ENCODE peak calls at places on chromosomes 2 and 18, in nine cellular contexts. T, Q, L, Y, I, E, G, R and K are unnamed samples.

GRCh38 chr18:51897884-51898283 is 442.1 kb upstream of the DCC start:
- DNase-seq in T (no peak), Q (no peak), L (no peak), Y (no peak), I (no peak), E (no peak), G (no peak), R (no peak), K (no peak)

GRCh38 chr2:62383843-62384242 is 122.2 kb downstream of the TMEM17 start:
- DNase-seq in T (no peak), Q (no peak), L (no peak), Y (no peak), I (peak), E (no peak), G (no peak), R (no peak), K (no peak)

GRCh38 chr2:200086911-200087310 is 131.5 kb downstream of the MAIP1 start:
- DNase-seq in T (no peak), Q (no peak), L (no peak), Y (no peak), I (peak), E (no peak), G (no peak), R (no peak), K (no peak)

GRCh38 chr18:74496508-74497307 is 545 bp downstream of the CNDP2 start:
- DNase-seq in T (peak), Q (no peak), L (peak), Y (peak), I (peak), E (peak), G (no peak), R (peak), K (no peak)

GRCh38 chr2:25279091-25279651 is 62.6 kb downstream of the DNMT3A start:
- DNase-seq in T (peak), Q (peak), L (no peak), Y (peak), I (peak), E (peak), G (no peak), R (peak), K (no peak)

GRCh38 chr2:172299741-172300140 is 127.6 kb upstream of the ITGA6 start:
- DNase-seq in T (no peak), Q (no peak), L (no peak), Y (no peak), I (no peak), E (peak), G (no peak), R (peak), K (peak)

GRCh38 chr2:15306706-15307105 is 254.4 kb downstream of the NBAS start:
- DNase-seq in T (no peak), Q (no peak), L (no peak), Y (no peak), I (peak), E (peak), G (no peak), R (no peak), K (no peak)

GRCh38 chr2:104736026-104736425 is 117.9 kb upstream of the POU3F3 start:
- DNase-seq in T (no peak), Q (no peak), L (no peak), Y (no peak), I (no peak), E (no peak), G (no peak), R (no peak), K (no peak)

GRCh38 chr2:55048514-55048924 is 1.7 kb downstream of the RTN4 start:
- DNase-seq in T (no peak), Q (no peak), L (no peak), Y (peak), I (peak), E (peak), G (peak), R (no peak), K (no peak)

GRCh38 chr2:44101246-44101645 is 67.4 kb upstream of the PPM1B start:
- DNase-seq in T (no peak), Q (no peak), L (no peak), Y (no peak), I (no peak), E (no peak), G (no peak), R (no peak), K (no peak)

GRCh38 chr18:39611381-39612090 is 2045.9 kb upstream of the CELF4 start:
- DNase-seq in T (no peak), Q (no peak), L (no peak), Y (no peak), I (no peak), E (peak), G (no peak), R (no peak), K (no peak)

GRCh38 chr18:76977108-76977621 is 154.8 kb downstream of the ZNF236 start:
- DNase-seq in T (no peak), Q (no peak), L (no peak), Y (no peak), I (no peak), E (no peak), G (no peak), R (peak), K (no peak)

GRCh38 chr2:150076281-150076680 is 411.2 kb downstream of the RND3 start:
- DNase-seq in T (no peak), Q (no peak), L (no peak), Y (no peak), I (peak), E (peak), G (no peak), R (no peak), K (no peak)

GRCh38 chr2:195613922-195614321 is 43.1 kb upstream of the SLC39A10 start:
- DNase-seq in T (no peak), Q (no peak), L (no peak), Y (no peak), I (peak), E (peak), G (no peak), R (no peak), K (peak)

GRCh38 chr2:107712857-107713256 is 113.8 kb upstream of the RGPD4 start:
- DNase-seq in T (no peak), Q (no peak), L (no peak), Y (no peak), I (no peak), E (no peak), G (no peak), R (no peak), K (no peak)

GRCh38 chr2:14761118-14761517 is 128.6 kb downstream of the LRATD1 start:
- DNase-seq in T (no peak), Q (no peak), L (no peak), Y (no peak), I (no peak), E (no peak), G (no peak), R (no peak), K (no peak)

GRCh38 chr2:141601511-141602152 is 529.2 kb downstream of the LRP1B start:
- DNase-seq in T (no peak), Q (no peak), L (no peak), Y (no peak), I (no peak), E (no peak), G (no peak), R (no peak), K (no peak)

GRCh38 chr2:23669413-23670244 is 257.3 kb downstream of the ATAD2B start:
- DNase-seq in T (peak), Q (no peak), L (no peak), Y (peak), I (peak), E (peak), G (peak), R (peak), K (no peak)
- H3K4me3 ChIP-seq in T (no peak), Q (no peak), L (no peak), Y (no peak), I (no peak), E (no peak), G (no peak), R (no peak), K (no peak)

DNA sequence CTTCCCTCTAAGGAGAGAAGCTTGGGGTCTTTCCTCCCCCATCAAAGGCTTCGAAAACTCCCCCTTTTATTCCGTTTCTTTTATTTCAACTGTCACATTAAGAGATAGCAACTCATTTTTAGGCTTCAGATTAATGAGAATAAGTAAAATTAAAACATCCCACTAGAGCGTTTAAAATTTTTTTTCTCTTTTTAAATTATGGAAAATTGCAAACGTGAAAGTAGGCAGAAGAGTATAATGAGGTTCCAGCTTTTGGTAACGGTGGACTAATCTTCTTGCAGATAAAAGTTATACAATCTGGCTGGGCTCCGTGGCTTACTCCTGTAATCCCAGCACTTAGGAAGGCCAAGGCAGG is 21.9 kb upstream of the RMP24 start:
- DNase-seq in T (no peak), Q (no peak), L (no peak), Y (no peak), I (no peak), E (no peak), G (no peak), R (no peak), K (no peak)
- H3K4me3 ChIP-seq in T (peak), Q (no peak), L (no peak), Y (peak), I (peak), E (no peak), G (no peak), R (peak), K (no peak)

GRCh38 chr18:60021556-60021955 is 121.8 kb downstream of the PMAIP1 start:
- DNase-seq in T (no peak), Q (no peak), L (no peak), Y (no peak), I (no peak), E (no peak), G (no peak), R (no peak), K (no peak)

GRCh38 chr18:60020107-60020925 is 120.5 kb downstream of the PMAIP1 start:
- DNase-seq in T (no peak), Q (no peak), L (no peak), Y (no peak), I (peak), E (peak), G (no peak), R (no peak), K (no peak)

GRCh38 chr18:60017371-60017770 is 117.6 kb downstream of the PMAIP1 start:
- DNase-seq in T (no peak), Q (no peak), L (no peak), Y (no peak), I (no peak), E (no peak), G (no peak), R (no peak), K (no peak)

GRCh38 chr18:60019463-60019840 is 119.7 kb downstream of the PMAIP1 start:
- DNase-seq in T (no peak), Q (no peak), L (no peak), Y (no peak), I (peak), E (peak), G (no peak), R (no peak), K (peak)

DNA sequence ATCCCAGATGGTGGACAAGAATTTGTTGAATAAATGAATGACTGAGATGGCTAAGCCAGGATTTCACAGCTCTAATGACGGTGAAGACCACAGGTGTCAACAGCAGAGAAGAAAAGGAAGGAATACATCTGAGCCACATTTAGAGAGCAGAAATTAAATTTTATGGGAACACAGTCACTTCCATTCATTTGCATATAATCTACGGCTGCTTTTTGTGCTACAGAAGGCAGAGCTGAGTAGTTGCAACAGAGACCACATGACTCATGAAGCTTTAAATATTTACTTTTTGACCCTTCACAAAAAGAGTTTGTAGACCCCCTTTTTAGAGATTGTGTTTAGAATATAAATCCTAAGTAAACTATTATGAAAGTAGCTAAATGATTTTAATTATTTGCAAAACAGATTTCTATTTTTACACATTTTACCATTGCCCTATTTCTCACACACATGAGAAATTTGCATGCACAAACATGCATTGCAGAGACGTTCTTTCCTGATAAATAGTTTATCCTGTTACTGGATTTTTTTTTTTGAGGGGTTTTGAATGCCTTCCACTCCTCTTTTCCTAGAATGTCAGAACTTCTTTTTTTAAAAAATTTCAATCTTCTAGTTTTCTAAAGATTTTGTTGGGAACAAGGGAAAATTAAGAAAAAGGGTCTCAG is 119.1 kb downstream of the PMAIP1 start:
- DNase-seq in T (no peak), Q (no peak), L (no peak), Y (no peak), I (peak), E (peak), G (no peak), R (no peak), K (no peak)
- H3K4me3 ChIP-seq in T (no peak), Q (no peak), L (no peak), Y (no peak), I (no peak), E (no peak), G (no peak), R (no peak), K (no peak)

GRCh38 chr2:239322414-239323086 is 78.3 kb downstream of the HDAC4 start:
- DNase-seq in T (no peak), Q (no peak), L (no peak), Y (no peak), I (peak), E (peak), G (peak), R (no peak), K (no peak)

GRCh38 chr2:239326831-239327535 is 73.8 kb downstream of the HDAC4 start:
- DNase-seq in T (peak), Q (peak), L (peak), Y (no peak), I (no peak), E (no peak), G (peak), R (no peak), K (no peak)

GRCh38 chr2:239321596-239322413 is 79.0 kb downstream of the HDAC4 start:
- DNase-seq in T (no peak), Q (no peak), L (no peak), Y (no peak), I (no peak), E (no peak), G (peak), R (no peak), K (no peak)

GRCh38 chr2:239324456-239324855 is 76.4 kb downstream of the HDAC4 start:
- DNase-seq in T (no peak), Q (no peak), L (no peak), Y (no peak), I (no peak), E (no peak), G (peak), R (peak), K (no peak)

GRCh38 chr2:239323473-239323872 is 77.3 kb downstream of the HDAC4 start:
- DNase-seq in T (no peak), Q (no peak), L (no peak), Y (no peak), I (no peak), E (no peak), G (peak), R (no peak), K (no peak)
- H3K4me3 ChIP-seq in T (no peak), Q (no peak), L (no peak), Y (no peak), I (no peak), E (no peak), G (no peak), R (no peak), K (no peak)

GRCh38 chr2:241668839-241669238 is 17.8 kb downstream of the DTYMK start:
- DNase-seq in T (no peak), Q (no peak), L (no peak), Y (no peak), I (no peak), E (no peak), G (no peak), R (no peak), K (no peak)
- H3K4me3 ChIP-seq in T (no peak), Q (no peak), L (no peak), Y (no peak), I (no peak), E (no peak), G (no peak), R (no peak), K (no peak)

GRCh38 chr2:30422437-30422805 is 24.6 kb upstream of the LCLAT1 start:
- DNase-seq in T (no peak), Q (no peak), L (peak), Y (no peak), I (peak), E (peak), G (no peak), R (peak), K (no peak)
- H3K4me3 ChIP-seq in T (no peak), Q (no peak), L (peak), Y (no peak), I (no peak), E (no peak), G (no peak), R (no peak), K (no peak)

GRCh38 chr18:54242327-54242726 is 17.9 kb upstream of the MBD2 start:
- DNase-seq in T (no peak), Q (no peak), L (no peak), Y (no peak), I (no peak), E (no peak), G (no peak), R (no peak), K (no peak)

GRCh38 chr18:54250846-54251251 is 18.5 kb upstream of the POLI start:
- DNase-seq in T (no peak), Q (peak), L (no peak), Y (no peak), I (no peak), E (no peak), G (no peak), R (no peak), K (no peak)

GRCh38 chr18:54251606-54252400 is 17.5 kb upstream of the POLI start:
- DNase-seq in T (no peak), Q (no peak), L (no peak), Y (no peak), I (no peak), E (peak), G (no peak), R (no peak), K (no peak)

DNA sequence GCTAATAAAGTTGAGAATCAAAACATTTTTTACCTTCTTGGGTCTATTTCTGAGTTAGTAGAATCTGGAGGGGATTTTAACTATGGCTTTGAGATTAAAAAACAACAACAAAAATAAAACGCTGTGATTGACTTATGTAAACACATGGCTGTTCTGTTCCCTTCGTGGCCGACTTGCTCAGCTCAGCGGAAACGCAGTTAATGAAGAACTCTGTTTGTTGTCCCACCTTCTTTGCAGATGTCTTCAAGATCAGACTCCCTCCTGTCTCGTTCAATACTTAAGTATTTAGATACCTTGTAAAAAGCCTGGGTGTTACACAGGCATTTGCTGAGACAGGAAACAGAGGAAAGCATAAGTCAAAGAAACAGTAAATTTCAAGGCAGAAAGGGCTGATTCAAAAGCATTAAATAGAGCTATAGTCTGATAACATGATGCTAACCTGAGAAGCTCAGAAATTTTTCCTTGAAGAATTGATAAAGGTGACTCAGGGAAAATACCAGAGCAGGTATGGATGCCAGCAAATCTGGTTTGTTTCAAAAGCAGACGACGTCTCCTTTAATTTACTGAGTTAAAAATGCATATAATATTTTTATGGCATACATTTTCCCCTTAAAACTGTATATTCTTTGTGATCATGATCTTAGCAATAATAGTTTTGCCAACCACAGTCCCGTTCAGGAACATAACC is 21.7 kb upstream of the POLI start:
- DNase-seq in T (no peak), Q (no peak), L (no peak), Y (no peak), I (no peak), E (no peak), G (no peak), R (no peak), K (no peak)
- H3K4me3 ChIP-seq in T (no peak), Q (no peak), L (no peak), Y (no peak), I (no peak), E (no peak), G (no peak), R (no peak), K (no peak)

GRCh38 chr2:27715318-27716165 is 51.9 kb downstream of the SLC4A1AP start:
- DNase-seq in T (peak), Q (peak), L (no peak), Y (no peak), I (peak), E (peak), G (peak), R (no peak), K (no peak)
- H3K4me3 ChIP-seq in T (peak), Q (peak), L (no peak), Y (peak), I (peak), E (peak), G (peak), R (peak), K (peak)